ENCODE peak calls at places on chromosomes 11 and 22, in four cellular contexts. F, P, K and T are unnamed samples.
A peak's percentile ranks its signal among the peaks of the same experiment; 100 is the strongest.

GRCh38 chr11:27041141-27041869 is 690 bp downstream of the BBOX1 start:
- DNase-seq in P (no peak), K (no peak), F (no peak), T (no peak)

GRCh38 chr11:2547806-2548205 is 103.0 kb downstream of the KCNQ1 start:
- DNase-seq in K (no peak), P (no peak), F (peak; percentile 9), T (peak; percentile 44)

GRCh38 chr11:119112314-119113020 is 5.3 kb downstream of the C2CD2L start:
- DNase-seq in F (no peak), K (no peak), P (no peak), T (no peak)

GRCh38 chr11:93543292-93543977 is at the start of gene SMCO4:
- DNase-seq in P (peak; percentile 87), F (peak; percentile 86), K (peak; percentile 77), T (peak; percentile 89)

GRCh38 chr11:110472858-110473257 is 43.1 kb downstream of the FDX1 start:
- DNase-seq in K (peak; percentile 29), P (no peak), F (no peak), T (no peak)

GRCh38 chr22:43230983-43231723 is 44.2 kb upstream of the TTLL12 start:
- DNase-seq in P (peak; percentile 43), F (peak; percentile 57), K (peak; percentile 44), T (no peak)

GRCh38 chr11:27183672-27184457 is 143.2 kb downstream of the BBOX1 start:
- DNase-seq in P (peak; percentile 37), F (peak; percentile 71), K (peak; percentile 68), T (peak; percentile 51)

GRCh38 chr11:112195906-112196305 is 20.6 kb downstream of the BCO2 start:
- DNase-seq in K (peak; percentile 24), P (no peak), F (no peak), T (no peak)

GRCh38 chr11:27362032-27362431 is 983 bp downstream of the CCDC34 start:
- DNase-seq in F (no peak), K (no peak), P (no peak), T (no peak)

GRCh38 chr22:50671641-50672040 is 982 bp upstream of the SHANK3 start:
- DNase-seq in K (no peak), P (no peak), F (no peak), T (no peak)

GRCh38 chr22:50267591-50268390 is 2.4 kb downstream of the MAPK11 start:
- DNase-seq in K (no peak), F (peak; percentile 75), P (peak; percentile 61), T (no peak)

GRCh38 chr11:14554959-14555358 is 34.8 kb upstream of the PSMA1 start:
- DNase-seq in K (peak; percentile 95), F (no peak), P (peak; percentile 22), T (no peak)

DNA sequence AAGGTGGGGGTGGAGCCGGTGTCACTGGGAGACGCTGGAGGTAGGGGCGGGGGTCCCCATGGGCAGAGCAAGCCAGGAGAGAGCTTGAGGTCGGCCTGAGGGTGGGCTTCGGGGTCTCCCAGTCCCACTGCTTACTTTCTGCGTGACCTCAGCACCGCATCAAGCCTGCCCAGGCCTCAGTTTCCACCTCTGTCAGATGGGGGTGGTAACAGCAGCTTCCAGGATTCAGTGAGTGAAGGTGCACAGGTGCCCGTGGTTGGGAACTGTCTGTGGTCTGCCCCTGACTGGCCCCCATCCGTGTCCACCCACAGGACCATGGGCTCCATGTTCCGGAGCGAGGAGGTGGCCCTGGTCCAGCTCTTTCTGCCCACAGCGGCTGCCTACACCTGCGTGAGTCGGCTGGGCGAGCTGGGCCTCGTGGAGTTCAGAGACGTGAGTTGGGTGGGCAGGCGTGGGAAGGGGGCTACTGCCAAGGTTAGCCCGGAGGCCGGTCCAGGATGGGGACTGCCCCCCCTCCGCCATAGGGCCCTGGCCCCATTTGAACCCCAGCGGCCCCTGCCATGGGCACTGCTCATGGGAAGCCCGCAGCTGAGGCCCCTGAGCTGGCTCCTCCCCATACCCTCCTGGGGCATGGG is 2.2 kb downstream of the TCIRG1 start:
- DNase-seq in F (peak; percentile 75), K (no peak), P (no peak), T (no peak)
- H3K27ac ChIP-seq in F (peak overlapping the region; percentile 96), K (peak overlapping the region; percentile 73), P (peak overlapping the region; percentile 91), T (peak overlapping the region; percentile 78)

DNA sequence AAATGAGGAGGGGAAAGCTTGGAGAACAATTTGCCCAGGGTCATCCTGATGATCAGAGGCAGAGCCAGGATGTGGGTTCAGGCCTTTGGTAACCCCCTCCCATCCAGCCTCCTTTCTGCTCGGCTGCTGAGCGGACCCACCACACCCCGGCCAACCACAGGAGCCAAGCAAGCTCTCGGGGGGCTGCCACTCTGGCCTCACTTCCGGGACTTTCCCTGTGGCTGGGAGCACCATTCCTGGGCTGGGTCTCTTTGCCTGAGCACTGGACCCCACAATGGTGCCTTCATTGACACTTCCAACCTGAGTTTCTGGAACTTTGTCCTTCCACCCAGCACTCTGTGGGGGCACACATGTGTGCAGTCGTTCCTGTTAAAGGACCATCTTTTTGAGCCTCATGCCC is 9.8 kb downstream of the TOP3B start:
- DNase-seq in K (no peak), F (no peak), P (no peak), T (no peak)
- H3K4me1 ChIP-seq in K (peaks cover 2% of the 10 kb centered on the region), F (no peaks in the 10 kb centered on the region), P (no peaks in the 10 kb centered on the region), T (no peaks in the 10 kb centered on the region)

GRCh38 chr11:28621648-28622215 is 513.5 kb downstream of the METTL15 start:
- DNase-seq in F (no peak), P (peak; percentile 7), K (peak; percentile 47), T (no peak)
- H3K4me3 ChIP-seq in F (no peak overlapping the region), P (no peak overlapping the region), K (no peak overlapping the region), T (peak overlapping the region; percentile 28)

GRCh38 chr11:45983471-45983845 is 61.0 kb downstream of the LARGE2 start:
- DNase-seq in K (no peak), F (no peak), P (no peak), T (no peak)
- H3K27ac ChIP-seq in K (no peak overlapping the region), F (no peak overlapping the region), P (no peak overlapping the region), T (no peak overlapping the region)

GRCh38 chr22:30859714-30860095 is 108.9 kb downstream of the MORC2 start:
- DNase-seq in F (no peak), K (no peak), P (no peak), T (no peak)
- H3K4me1 ChIP-seq in F (no peaks in the 10 kb centered on the region), K (peaks cover 3% of the 10 kb centered on the region), P (no peaks in the 10 kb centered on the region), T (no peaks in the 10 kb centered on the region)

DNA sequence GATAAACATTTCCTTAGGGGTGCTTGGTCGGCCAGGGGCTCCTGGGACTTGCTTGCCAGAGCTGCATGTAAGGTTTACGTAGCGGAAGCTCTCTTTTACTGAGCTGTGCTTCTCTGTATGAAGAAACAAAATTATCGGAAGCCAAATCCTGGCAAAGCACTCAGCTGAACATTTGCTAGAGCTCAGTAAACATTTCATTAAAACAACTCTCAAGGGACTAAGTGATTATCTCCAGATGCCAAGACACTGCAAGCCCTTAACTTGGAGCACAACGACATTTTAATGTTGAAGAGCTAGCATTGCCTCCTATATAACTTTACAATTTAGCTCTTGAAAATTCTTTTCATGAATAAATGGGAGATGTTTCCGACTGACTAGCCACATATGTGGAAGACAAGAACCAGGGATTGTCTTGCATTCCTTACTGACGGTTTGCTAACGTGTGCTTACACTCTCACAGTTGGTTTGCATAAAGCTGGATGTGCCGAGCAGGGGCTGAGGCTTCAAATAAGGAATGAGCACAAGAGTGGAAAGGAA is 43.3 kb downstream of the SCUBE2 start:
- DNase-seq in K (peak; percentile 81), F (no peak), P (peak; percentile 30), T (no peak)
- H3K4me3 ChIP-seq in K (no peak overlapping the region), F (no peak overlapping the region), P (no peak overlapping the region), T (no peak overlapping the region)

DNA sequence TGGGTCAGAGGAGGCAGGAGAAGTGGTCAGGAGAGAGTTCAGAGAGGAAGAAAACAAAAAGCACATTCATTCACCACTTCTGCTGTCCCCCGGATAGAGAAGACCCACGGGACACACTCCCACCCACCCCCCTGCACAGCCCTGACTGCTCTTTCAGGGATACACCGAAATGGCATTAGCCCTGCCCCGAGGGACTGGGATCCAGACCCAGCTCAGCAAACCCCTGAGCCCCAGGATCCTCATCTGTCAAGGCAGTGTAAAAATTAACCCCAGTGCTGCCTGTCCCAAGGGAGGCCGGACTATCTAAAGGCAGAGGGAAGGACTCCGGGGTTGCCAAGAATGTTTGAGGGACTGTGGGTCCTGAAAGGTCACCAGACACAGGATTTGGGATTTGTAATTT is 31.2 kb downstream of the TPBGL start:
- DNase-seq in P (no peak), K (no peak), F (no peak), T (peak; percentile 27)
- H3K27ac ChIP-seq in P (no peak overlapping the region), K (no peak overlapping the region), F (no peak overlapping the region), T (no peak overlapping the region)

GRCh38 chr22:19611590-19611989 is 87.4 kb upstream of the CLDN5 start:
- DNase-seq in P (no peak), F (no peak), K (no peak), T (no peak)
- H3K4me1 ChIP-seq in P (no peaks in the 10 kb centered on the region), F (no peaks in the 10 kb centered on the region), K (no peaks in the 10 kb centered on the region), T (no peaks in the 10 kb centered on the region)

GRCh38 chr11:72220696-72221363 is 3.7 kb upstream of the INPPL1 start:
- DNase-seq in P (no peak), F (no peak), K (no peak), T (no peak)

GRCh38 chr11:72217856-72218745 is 1.5 kb downstream of the FOLR2 start:
- DNase-seq in F (no peak), P (no peak), K (no peak), T (no peak)

GRCh38 chr11:72221386-72221785 is 3.2 kb upstream of the INPPL1 start:
- DNase-seq in K (no peak), F (no peak), P (no peak), T (no peak)

GRCh38 chr11:72222106-72222891 is 2.3 kb upstream of the INPPL1 start:
- DNase-seq in P (no peak), F (no peak), K (no peak), T (peak; percentile 66)

DNA sequence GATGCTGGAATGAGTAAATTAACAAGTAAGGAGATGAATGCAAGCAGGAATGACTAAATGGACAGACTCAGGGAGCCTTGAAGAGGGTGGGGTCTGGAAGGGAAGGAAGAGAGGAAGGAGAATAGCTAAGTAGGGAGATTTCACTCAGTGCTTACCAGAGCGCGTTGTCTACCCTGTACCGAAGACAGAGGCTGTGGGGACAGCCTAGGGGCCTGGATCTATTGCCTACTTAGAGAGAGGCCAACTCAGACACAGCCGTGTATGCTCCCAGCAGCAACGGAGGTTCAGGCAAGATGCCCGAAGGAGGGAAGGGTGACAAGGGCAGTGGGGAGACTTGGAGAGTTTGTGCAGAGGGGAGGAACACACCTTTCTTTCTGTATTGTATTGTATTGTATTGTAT is at the start of gene FOLR2:
- DNase-seq in F (no peak), P (no peak), K (no peak), T (no peak)
- H3K4me3 ChIP-seq in F (no peak within 1 kb of the TSS), P (peak within 1 kb of the TSS; percentile 54), K (no peak within 1 kb of the TSS), T (no peak within 1 kb of the TSS)

DNA sequence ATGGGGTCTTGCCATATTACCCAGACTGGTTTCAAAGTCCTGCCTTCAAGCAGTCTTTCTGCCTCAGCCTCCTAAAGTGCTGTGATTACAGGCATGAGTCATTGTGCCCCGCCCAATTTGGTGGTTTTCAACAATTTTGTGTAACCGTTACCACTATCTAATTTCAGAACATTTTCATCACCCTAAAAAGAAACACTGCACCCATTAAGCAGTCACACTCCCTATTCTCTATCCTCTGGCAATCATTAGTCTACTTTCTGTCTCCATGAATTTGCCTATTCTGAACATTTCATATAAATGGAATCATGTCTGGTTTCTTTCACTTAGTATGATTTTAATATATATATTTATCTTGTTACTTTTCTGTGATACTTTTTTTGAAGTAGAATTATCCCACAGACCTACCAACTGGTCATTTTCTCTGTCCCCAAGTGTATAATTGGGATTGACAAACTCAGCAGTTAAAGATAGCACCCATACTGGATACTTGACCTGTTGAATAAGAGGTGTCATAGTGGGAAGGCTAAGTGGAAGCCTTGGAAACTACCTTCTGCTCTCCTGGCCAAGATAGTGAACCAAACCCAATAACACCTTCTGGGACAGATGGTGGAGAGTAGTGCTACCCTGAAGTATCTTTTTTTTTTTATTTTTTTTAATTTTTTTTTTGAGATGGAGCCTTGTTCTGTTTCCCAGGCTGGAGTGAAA is 64.8 kb downstream of the STIM1 start:
- DNase-seq in P (no peak), F (no peak), K (peak; percentile 63), T (peak; percentile 77)
- H3K27ac ChIP-seq in P (no peak overlapping the region), F (no peak overlapping the region), K (no peak overlapping the region), T (no peak overlapping the region)